ENCODE peak calls at places on chromosomes 16 and 17, in seven cellular contexts. V is esophagus muscularis mucosa, P is uterus, A is DND-41, I is OCI-LY7, X is mucosa of descending colon, H is PC-9. T is an unnamed sample. For H3K36me3, the result is how much of the 10 kb centered on the place peaks cover.

GRCh38 chr16:81544261-81544660 is 99.7 kb downstream of the CMIP start:
- DNase-seq in V (no peak), A (no peak), P (no peak), H (no peak), X (no peak), I (no peak), T (no peak)

GRCh38 chr17:17647521-17648178 is 33.6 kb upstream of the RAI1 start:
- DNase-seq in X (no peak), P (no peak), H (no peak), I (no peak), V (no peak), A (no peak), T (no peak)

GRCh38 chr16:15435216-15435864 is 952 bp downstream of the BMERB1 start:
- DNase-seq in V (no peak), P (no peak), A (no peak), H (no peak), X (no peak), I (no peak), T (no peak)

GRCh38 chr17:61314368-61315078 is 85.1 kb upstream of the TBX2 start:
- DNase-seq in X (no peak), H (no peak), P (peak), I (no peak), A (no peak), V (no peak), T (no peak)

GRCh38 chr16:24670623-24671454 is 58.6 kb upstream of the TNRC6A start:
- DNase-seq in A (no peak), P (peak), V (peak), I (peak), X (peak), H (no peak), T (no peak)

GRCh38 chr16:26642047-26642664 is 424.6 kb upstream of the C16orf82 start:
- DNase-seq in V (peak), I (peak), P (no peak), X (no peak), H (no peak), A (no peak), T (no peak)

GRCh38 chr17:59221159-59221847 is 992 bp downstream of the GDPD1 start:
- DNase-seq in P (no peak), H (peak), A (peak), I (no peak), X (peak), V (no peak), T (no peak)

GRCh38 chr17:31509095-31509804 is 117.8 kb downstream of the RAB11FIP4 start:
- DNase-seq in I (no peak), A (no peak), H (no peak), P (no peak), V (no peak), X (no peak), T (no peak)

GRCh38 chr16:1492923-1493745 is at the start of gene TELO2:
- DNase-seq in A (peak), V (peak), P (peak), I (peak), X (peak), H (peak), T (no peak)

GRCh38 chr16:46783800-46784199 is 35.7 kb upstream of the MYLK3 start:
- DNase-seq in P (no peak), X (no peak), V (no peak), H (no peak), I (no peak), A (no peak), T (no peak)

GRCh38 chr17:40915199-40915661 is 22.2 kb downstream of the KRT23 start:
- DNase-seq in X (no peak), H (no peak), A (no peak), P (no peak), V (no peak), I (no peak), T (peak)

GRCh38 chr17:32771396-32771795 is 105.5 kb downstream of the MYO1D start:
- DNase-seq in X (no peak), I (no peak), H (no peak), A (no peak), P (no peak), V (no peak), T (no peak)

GRCh38 chr16:2035431-2036199 is 8.9 kb downstream of the NHERF2 start:
- DNase-seq in I (no peak), P (no peak), X (peak), A (no peak), V (no peak), H (peak), T (no peak)

GRCh38 chr17:19541445-19541844 is 7.8 kb downstream of the SLC47A1 start:
- DNase-seq in A (no peak), V (no peak), X (no peak), H (no peak), I (no peak), P (no peak), T (no peak)

GRCh38 chr17:13888043-13888442 is 181.3 kb upstream of the COX10 start:
- DNase-seq in H (no peak), V (no peak), A (no peak), P (no peak), I (no peak), X (no peak), T (no peak)

GRCh38 chr17:51734462-51734861 is 424.1 kb downstream of the CA10 start:
- DNase-seq in A (peak), P (no peak), X (no peak), V (no peak), I (no peak), H (no peak), T (no peak)

GRCh38 chr17:29158515-29159275 is 21.5 kb downstream of the MYO18A start:
- DNase-seq in I (no peak), P (no peak), X (no peak), H (peak), A (peak), V (no peak), T (no peak)

GRCh38 chr16:83965444-83966152 is 2.4 kb upstream of the NECAB2 start:
- DNase-seq in P (no peak), X (no peak), I (no peak), V (no peak), A (no peak), H (no peak), T (no peak)

GRCh38 chr16:626787-627457 is 3.9 kb upstream of the WFIKKN1 start:
- DNase-seq in P (peak), A (no peak), V (no peak), X (no peak), I (no peak), H (peak), T (peak)

GRCh38 chr16:2475413-2476344 is 752 bp downstream of the TBC1D24 start:
- DNase-seq in P (no peak), A (peak), H (peak), X (peak), I (peak), V (no peak), T (no peak)

GRCh38 chr16:74169687-74170522 is 126.7 kb upstream of the PSMD7 start:
- DNase-seq in A (no peak), X (no peak), H (no peak), V (no peak), P (no peak), I (no peak), T (no peak)

DNA sequence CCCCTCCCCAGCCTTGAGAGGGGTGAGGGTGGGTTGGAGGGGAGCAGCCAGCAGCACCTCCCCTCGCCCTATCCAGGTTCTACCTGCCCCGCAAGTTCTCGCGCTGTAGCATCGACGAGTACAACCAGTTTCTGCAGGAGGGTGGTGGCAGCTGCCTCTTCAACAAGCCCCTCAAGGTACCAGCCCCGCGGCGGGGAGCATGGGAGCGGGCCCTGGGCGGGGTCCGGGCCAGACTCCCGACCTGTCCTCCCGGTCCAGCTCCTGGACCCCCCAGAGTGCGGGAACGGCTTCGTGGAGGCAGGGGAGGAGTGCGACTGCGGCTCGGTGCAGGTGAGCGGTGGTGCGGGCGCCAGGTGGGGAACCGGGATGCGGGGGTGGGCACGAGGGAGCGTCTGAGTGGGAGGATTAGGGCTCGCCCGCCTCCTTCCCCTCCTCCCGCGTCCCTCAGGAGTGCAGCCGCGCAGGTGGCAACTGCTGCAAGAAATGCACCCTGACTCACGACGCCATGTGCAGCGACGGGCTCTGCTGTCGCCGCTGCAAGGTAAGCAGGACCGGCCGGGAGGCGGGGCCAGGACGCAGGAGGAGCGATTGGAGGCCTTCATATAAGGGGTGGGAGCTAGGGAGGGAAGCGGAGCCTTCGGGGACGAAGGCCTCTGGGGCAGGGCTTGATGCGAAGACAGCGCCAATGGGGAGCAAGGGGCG is 16.5 kb downstream of the ADAM11 start:
- DNase-seq in I (peak), A (peak), V (peak), H (no peak), P (peak), X (peak), T (no peak)
- TF ChIP-seq CTCF in I (peak), A (no peak), V (no peak), H (peak), P (no peak), X (peak), T (no peak)

GRCh38 chr17:962650-963049 is 16.9 kb downstream of the NXN start:
- DNase-seq in P (no peak), V (no peak), I (no peak), H (no peak), A (no peak), X (no peak), T (no peak)
- H3K36me3 ChIP-seq in P (under half), V (under half), I (under half), H (under half), A (under half), X (under half), T (under half)

GRCh38 chr16:31199430-31200041 is 3.0 kb downstream of the PYCARD start:
- DNase-seq in P (no peak), V (no peak), H (no peak), A (no peak), I (no peak), X (no peak), T (no peak)

GRCh38 chr16:31202402-31203385 is at the start of gene PYCARD:
- DNase-seq in X (peak), P (peak), A (peak), V (no peak), H (peak), I (peak), T (no peak)

GRCh38 chr16:31201511-31202401 is 804 bp downstream of the PYCARD start:
- DNase-seq in I (peak), V (no peak), A (peak), H (peak), P (no peak), X (peak), T (no peak)

GRCh38 chr16:31198207-31198882 is 4.2 kb downstream of the PYCARD start:
- DNase-seq in P (no peak), X (no peak), V (no peak), H (no peak), I (no peak), A (no peak), T (no peak)

GRCh38 chr16:31200821-31201510 is 1.6 kb downstream of the PYCARD start:
- DNase-seq in X (no peak), P (no peak), A (peak), H (peak), I (peak), V (no peak), T (no peak)
- TF ChIP-seq CTCF in X (no peak), P (no peak), A (peak), H (no peak), I (peak), V (no peak), T (peak)

DNA sequence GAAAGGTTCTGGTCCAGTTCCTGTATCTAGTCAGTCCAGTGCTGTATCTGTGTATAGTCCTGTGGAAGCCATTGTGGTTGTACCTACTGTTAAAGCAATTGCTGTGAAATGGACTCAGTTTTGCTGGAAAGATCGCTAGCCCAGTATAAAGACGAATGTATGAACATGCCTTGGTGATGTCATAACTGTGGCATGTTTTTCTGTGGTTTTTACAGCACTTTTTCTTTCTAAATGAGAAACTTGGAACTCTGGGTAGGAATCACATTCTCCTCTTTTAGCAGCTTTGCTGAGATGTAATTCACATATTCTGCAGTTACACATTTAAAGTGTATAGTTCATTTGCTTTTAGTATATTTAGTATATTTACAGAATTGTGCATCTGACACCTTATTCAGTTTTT is 58.1 kb downstream of the MAP2K4 start:
- DNase-seq in V (no peak), A (no peak), X (no peak), H (no peak), I (no peak), P (no peak), T (peak)
- H3K36me3 ChIP-seq in V (under half), A (under half), X (under half), H (under half), I (under half), P (under half), T (under half)

DNA sequence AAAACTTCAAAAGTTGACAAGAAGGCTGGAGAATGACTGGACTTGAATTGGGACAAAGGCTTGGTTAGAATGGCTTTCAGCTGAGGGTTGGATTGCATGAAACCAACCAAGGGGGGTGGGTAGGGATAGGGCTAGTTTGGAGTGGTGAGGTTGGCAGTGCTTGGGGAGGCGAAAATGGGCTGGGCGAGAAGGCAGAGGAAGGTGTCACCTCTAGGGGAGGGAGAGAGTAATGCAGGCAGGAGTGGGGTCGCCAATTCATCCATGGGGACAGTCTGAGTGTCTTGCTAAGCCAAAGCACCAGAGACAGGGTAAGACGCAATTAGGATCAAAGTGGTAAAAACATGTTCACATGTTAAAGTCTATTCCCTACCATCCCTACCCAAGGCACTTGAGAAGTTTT is 6.2 kb upstream of the DNAH2 start:
- DNase-seq in X (no peak), V (no peak), A (no peak), H (no peak), P (no peak), I (peak), T (no peak)
- TF ChIP-seq CTCF in X (no peak), V (no peak), A (peak), H (peak), P (no peak), I (peak), T (peak)

DNA sequence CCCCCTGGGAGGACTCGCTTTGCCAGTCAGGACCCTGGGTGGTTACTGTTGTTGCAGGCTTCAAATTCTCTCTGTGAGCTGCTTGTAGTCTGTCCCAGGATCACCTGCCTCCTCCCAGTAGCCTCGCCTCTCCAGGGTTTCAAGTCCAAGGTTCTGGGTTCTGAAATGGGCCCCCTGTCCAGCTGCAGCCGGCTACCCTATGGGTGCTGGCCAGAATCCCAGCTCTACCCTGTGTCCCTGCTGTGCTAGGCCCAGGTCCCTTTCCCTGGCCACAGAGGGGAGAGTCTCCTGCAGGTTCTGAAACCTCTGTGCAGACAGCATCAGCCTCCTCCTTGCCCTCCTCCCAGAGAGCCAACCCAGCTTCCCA is 21.4 kb downstream of the UNC13D start:
- DNase-seq in P (no peak), H (no peak), V (no peak), I (no peak), A (no peak), X (no peak), T (no peak)
- H3K36me3 ChIP-seq in P (under half), H (under half), V (half or more), I (half or more), A (half or more), X (under half), T (under half)

DNA sequence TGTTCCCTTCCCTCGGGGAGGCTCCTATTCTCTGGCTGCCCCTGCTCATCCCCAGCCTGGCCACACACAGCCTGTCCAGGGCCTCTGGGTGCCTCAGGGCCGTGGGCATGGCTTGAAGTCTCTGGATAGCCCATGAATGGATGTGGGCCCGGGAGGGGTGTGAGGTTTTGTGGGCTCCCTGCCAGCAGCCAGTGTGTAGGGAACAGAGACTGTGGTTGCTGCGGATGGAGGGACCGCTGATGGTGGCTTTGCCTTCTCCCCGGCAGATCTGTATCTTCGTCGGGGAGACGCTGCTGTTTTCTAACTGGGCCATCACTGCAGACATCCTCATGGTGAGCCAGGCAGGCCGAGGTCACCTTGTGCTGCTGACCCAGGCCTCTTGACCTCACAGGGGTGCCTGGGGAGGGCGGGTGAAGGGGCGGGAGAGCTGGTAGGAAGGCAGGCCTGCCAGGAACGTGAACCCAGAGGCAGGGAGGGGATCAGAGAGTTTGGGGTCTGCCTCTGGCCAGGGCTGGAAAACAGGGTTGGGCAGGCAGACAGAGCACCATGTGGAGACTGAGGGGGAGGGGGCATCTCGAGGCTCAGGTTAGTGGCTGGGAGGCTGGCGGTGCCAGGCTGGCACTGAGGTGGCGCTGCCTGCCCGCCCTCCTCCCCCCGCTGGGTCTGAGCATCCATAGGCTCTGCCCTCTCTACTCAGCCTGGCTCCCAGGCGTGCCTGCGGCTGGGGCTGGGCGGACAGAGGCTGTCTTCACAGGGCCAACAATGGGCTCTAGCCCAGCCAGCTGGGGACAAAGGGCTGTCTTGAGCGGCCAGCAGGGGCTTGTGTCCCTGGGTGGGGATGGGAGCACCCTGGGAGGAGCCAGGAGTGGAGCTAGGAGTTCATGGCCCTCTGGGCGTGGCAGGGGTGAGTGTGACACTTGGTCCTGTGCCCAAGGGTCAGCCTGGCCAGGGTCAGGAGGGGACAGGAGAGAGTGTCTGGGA is 21.4 kb downstream of the MYBBP1A start:
- DNase-seq in H (peak), I (no peak), X (no peak), V (no peak), A (peak), P (no peak), T (no peak)
- TF ChIP-seq CTCF in H (no peak), I (no peak), X (no peak), V (no peak), A (no peak), P (no peak), T (no peak)

GRCh38 chr17:42513686-42514085 is 22.4 kb upstream of the NAGLU start:
- DNase-seq in H (no peak), I (no peak), X (no peak), P (no peak), V (no peak), A (no peak), T (no peak)

GRCh38 chr17:42512246-42512645 is 23.8 kb upstream of the NAGLU start:
- DNase-seq in A (no peak), V (no peak), X (no peak), I (no peak), P (no peak), H (no peak), T (no peak)

GRCh38 chr17:42514867-42515266 is 21.2 kb upstream of the NAGLU start:
- DNase-seq in X (no peak), V (no peak), H (no peak), P (no peak), A (no peak), I (no peak), T (no peak)

GRCh38 chr17:42514279-42514678 is 21.8 kb upstream of the NAGLU start:
- DNase-seq in A (no peak), I (no peak), V (no peak), X (no peak), P (no peak), H (no peak), T (no peak)

DNA sequence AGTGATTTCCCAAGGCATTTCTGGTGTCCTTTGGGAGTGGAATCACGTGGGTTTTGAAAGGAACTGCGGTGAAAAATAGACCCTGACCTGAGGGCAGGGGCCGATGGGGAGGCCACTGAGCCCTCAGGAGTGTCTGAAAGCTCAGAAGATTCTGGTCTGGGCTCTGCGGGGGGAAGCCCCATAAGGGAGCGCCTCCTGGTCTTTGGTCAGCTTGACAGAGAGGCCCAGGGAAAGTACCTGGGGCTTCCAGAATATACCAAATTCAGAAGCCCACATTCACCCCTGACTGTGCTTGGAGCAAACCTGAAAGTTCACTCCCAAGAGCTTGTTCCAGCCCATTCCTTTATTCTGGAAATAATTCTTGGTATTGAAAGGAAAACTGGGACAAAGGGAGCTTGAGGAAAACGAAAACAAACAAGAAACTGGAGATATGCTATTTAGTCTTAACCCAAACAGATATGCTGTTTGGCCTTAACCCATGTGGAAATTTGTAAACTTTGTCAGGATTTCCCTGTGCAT is 23.2 kb upstream of the NAGLU start:
- DNase-seq in X (no peak), H (no peak), I (no peak), A (no peak), P (no peak), V (no peak), T (no peak)
- H3K36me3 ChIP-seq in X (under half), H (under half), I (under half), A (under half), P (under half), V (half or more), T (under half)

T was measured in BJ.